ENCODE peak calls at places on chromosomes 3 and 15, in nine cellular contexts. A is effector CD4-positive, alpha-beta T cell; P is HCT116; F is Panc1; C is A172; V is retina; L is EL; Q is T follicular helper cell; K is endodermal cell. B is an unnamed sample.

GRCh38 chr3:176939022-176939817 is 258.1 kb downstream of the TBL1XR1 start:
- DNase-seq in A (peak), P (peak), F (peak), C (peak), V (peak), L (peak), Q (no peak), K (peak), B (peak)

GRCh38 chr3:151787626-151788025 is 26.3 kb upstream of the AADAC start:
- DNase-seq in A (no peak), P (no peak), F (no peak), C (no peak), V (no peak), L (no peak), Q (no peak), K (no peak), B (peak)

GRCh38 chr3:30012941-30013543 is 593.4 kb upstream of the TGFBR2 start:
- DNase-seq in A (peak), P (peak), F (peak), C (peak), V (peak), L (peak), Q (peak), K (peak), B (peak)

GRCh38 chr3:127831723-127832172 is 9.4 kb upstream of the MGLL start:
- DNase-seq in A (no peak), P (no peak), F (no peak), C (peak), V (no peak), L (peak), Q (no peak), K (peak), B (peak)

GRCh38 chr15:78315686-78316085 is 16.3 kb upstream of the SKIC8 start:
- DNase-seq in A (no peak), P (no peak), F (no peak), C (no peak), V (peak), L (no peak), Q (no peak), K (peak), B (peak)

GRCh38 chr3:48798998-48799397 is 48.7 kb downstream of the PRKAR2A start:
- DNase-seq in A (no peak), P (no peak), F (no peak), C (no peak), V (no peak), L (no peak), Q (no peak), K (no peak), B (peak)

GRCh38 chr3:169841171-169841570 is 28.5 kb upstream of the LRRC34 start:
- DNase-seq in A (no peak), P (no peak), F (no peak), C (no peak), V (no peak), L (no peak), Q (no peak), K (no peak), B (no peak)

GRCh38 chr3:119492810-119493209 is 5.5 kb upstream of the TIMMDC1 start:
- DNase-seq in A (no peak), P (no peak), F (no peak), C (no peak), V (no peak), L (no peak), Q (no peak), K (no peak), B (no peak)

GRCh38 chr3:48926425-48927392 is 8.1 kb downstream of the ARIH2 start:
- DNase-seq in A (no peak), P (no peak), F (no peak), C (no peak), V (no peak), L (peak), Q (no peak), K (no peak), B (peak)

GRCh38 chr15:70427531-70428120 is 329.9 kb upstream of the TLE3 start:
- DNase-seq in A (no peak), P (no peak), F (no peak), C (no peak), V (no peak), L (no peak), Q (no peak), K (no peak), B (peak)

GRCh38 chr3:76415384-76415783 is 624.5 kb upstream of the ROBO2 start:
- DNase-seq in A (no peak), P (no peak), F (no peak), C (no peak), V (no peak), L (no peak), Q (no peak), K (no peak), B (no peak)

GRCh38 chr3:15974647-15975046 is 176.9 kb upstream of the ANKRD28 start:
- DNase-seq in A (no peak), P (no peak), F (no peak), C (no peak), V (no peak), L (no peak), Q (no peak), K (peak), B (no peak)

GRCh38 chr15:99445272-99445850 is 120.4 kb upstream of the MEF2A start:
- DNase-seq in A (no peak), P (no peak), F (no peak), C (no peak), V (no peak), L (no peak), Q (no peak), K (peak), B (no peak)

GRCh38 chr15:91520848-91521247 is 332.7 kb upstream of the SLCO3A1 start:
- DNase-seq in A (no peak), P (no peak), F (no peak), C (no peak), V (no peak), L (peak), Q (no peak), K (no peak), B (no peak)

GRCh38 chr3:176919836-176920760 is 277.2 kb downstream of the TBL1XR1 start:
- DNase-seq in A (no peak), P (no peak), F (no peak), C (peak), V (peak), L (peak), Q (no peak), K (no peak), B (peak)

GRCh38 chr3:14562441-14562840 is 22.3 kb upstream of the GRIP2 start:
- DNase-seq in A (no peak), P (no peak), F (no peak), C (no peak), V (no peak), L (no peak), Q (no peak), K (no peak), B (no peak)

GRCh38 chr3:57127849-57128566 is 37.1 kb downstream of the IL17RD start:
- DNase-seq in A (no peak), P (no peak), F (no peak), C (no peak), V (peak), L (peak), Q (no peak), K (no peak), B (no peak)

GRCh38 chr3:106204160-106204868 is 335.5 kb upstream of the CBLB start:
- DNase-seq in A (no peak), P (no peak), F (no peak), C (no peak), V (no peak), L (no peak), Q (no peak), K (no peak), B (peak)

GRCh38 chr3:154040283-154040682 is 80.9 kb upstream of the ARHGEF26 start:
- DNase-seq in A (no peak), P (peak), F (no peak), C (peak), V (no peak), L (peak), Q (no peak), K (no peak), B (peak)

GRCh38 chr3:123640311-123641083 is 55.6 kb upstream of the HACD2 start:
- DNase-seq in A (no peak), P (no peak), F (no peak), C (no peak), V (no peak), L (peak), Q (no peak), K (no peak), B (no peak)

GRCh38 chr3:77319711-77320110 is 279.8 kb downstream of the ROBO2 start:
- DNase-seq in A (no peak), P (no peak), F (no peak), C (no peak), V (no peak), L (no peak), Q (no peak), K (peak), B (peak)

GRCh38 chr3:42535981-42536784 is 33.7 kb downstream of the VIPR1 start:
- DNase-seq in A (no peak), P (no peak), F (peak), C (peak), V (no peak), L (peak), Q (no peak), K (peak), B (peak)

GRCh38 chr3:187693431-187693830 is 8.9 kb downstream of the RTP2 start:
- DNase-seq in A (no peak), P (no peak), F (no peak), C (no peak), V (no peak), L (no peak), Q (no peak), K (no peak), B (no peak)

GRCh38 chr3:128573160-128573559 is 77.5 kb downstream of the RPN1 start:
- DNase-seq in A (no peak), P (no peak), F (no peak), C (no peak), V (no peak), L (no peak), Q (no peak), K (no peak), B (no peak)

GRCh38 chr15:92968926-92969664 is 69.0 kb downstream of the CHD2 start:
- DNase-seq in A (no peak), P (no peak), F (no peak), C (no peak), V (no peak), L (peak), Q (no peak), K (no peak), B (no peak)

GRCh38 chr15:99437315-99438221 is 128.2 kb upstream of the MEF2A start:
- DNase-seq in A (no peak), P (no peak), F (no peak), C (no peak), V (peak), L (no peak), Q (no peak), K (peak), B (no peak)

GRCh38 chr3:123347205-123347604 is 101.7 kb downstream of the ADCY5 start:
- DNase-seq in A (no peak), P (no peak), F (no peak), C (no peak), V (no peak), L (no peak), Q (no peak), K (no peak), B (no peak)

GRCh38 chr15:31034152-31034551 is 42.7 kb upstream of the MTMR10 start:
- DNase-seq in A (no peak), P (no peak), F (no peak), C (no peak), V (no peak), L (no peak), Q (no peak), K (no peak), B (peak)

GRCh38 chr15:91909111-91909510 is 55.6 kb downstream of the SLCO3A1 start:
- DNase-seq in A (no peak), P (no peak), F (no peak), C (no peak), V (no peak), L (no peak), Q (no peak), K (no peak), B (no peak)

GRCh38 chr3:192655040-192655439 is 72.3 kb downstream of the FGF12 start:
- DNase-seq in A (no peak), P (no peak), F (no peak), C (no peak), V (no peak), L (no peak), Q (no peak), K (no peak), B (no peak)

GRCh38 chr3:16399473-16399872 is 114.0 kb downstream of the RFTN1 start:
- DNase-seq in A (no peak), P (no peak), F (no peak), C (peak), V (no peak), L (peak), Q (no peak), K (peak), B (peak)

GRCh38 chr3:195150194-195151118 is 120.5 kb downstream of the XXYLT1 start:
- DNase-seq in A (no peak), P (no peak), F (peak), C (peak), V (peak), L (no peak), Q (no peak), K (peak), B (peak)

GRCh38 chr15:40470423-40471104 is at the start of gene CHST14:
- DNase-seq in A (peak), P (no peak), F (no peak), C (peak), V (peak), L (peak), Q (peak), K (peak), B (peak)

GRCh38 chr3:73580343-73580742 is 44.4 kb downstream of the PDZRN3 start:
- DNase-seq in A (no peak), P (no peak), F (no peak), C (peak), V (no peak), L (peak), Q (no peak), K (no peak), B (peak)

GRCh38 chr3:122403489-122403888 is 12.4 kb downstream of the WDR5B start:
- DNase-seq in A (no peak), P (no peak), F (no peak), C (peak), V (no peak), L (peak), Q (no peak), K (no peak), B (no peak)

GRCh38 chr3:10164546-10165393 is at the start of gene IRAK2:
- DNase-seq in A (peak), P (peak), F (no peak), C (peak), V (peak), L (peak), Q (no peak), K (peak), B (peak)

GRCh38 chr15:41022487-41023090 is 69.3 kb downstream of the CHAC1 start:
- DNase-seq in A (peak), P (peak), F (peak), C (peak), V (peak), L (peak), Q (peak), K (peak), B (peak)

GRCh38 chr15:84824260-84824690 is 7.1 kb downstream of the ALPK3 start:
- DNase-seq in A (no peak), P (no peak), F (no peak), C (no peak), V (no peak), L (no peak), Q (no peak), K (no peak), B (no peak)

GRCh38 chr3:114409291-114409690 is 115.5 kb downstream of the TIGIT start:
- DNase-seq in A (no peak), P (no peak), F (no peak), C (no peak), V (no peak), L (no peak), Q (no peak), K (no peak), B (no peak)

B was measured in PC-3.